ENCODE peak calls at places on chromosome 3, in seven cellular contexts. M is GM13977, B is progenitor cell of endocrine pancreas, R is uterus, N is fibroblast of pulmonary artery, O is IMR-90, J is suprapubic skin. G is an unnamed sample.

GRCh38 chr3:113183748-113184661 is 27.4 kb upstream of the BOC start:
- DNase-seq in B (no peak), M (no peak), J (no peak), N (peak; percentile 35), O (peak; percentile 34), R (no peak), G (no peak)

GRCh38 chr3:153052096-153052460 is 109.9 kb upstream of the RAP2B start:
- DNase-seq in R (peak; percentile 50), M (no peak), O (peak; percentile 95), B (no peak), N (peak; percentile 90), J (no peak), G (no peak)

GRCh38 chr3:12986986-12987385 is 86.2 kb downstream of the IQSEC1 start:
- DNase-seq in M (no peak), O (no peak), N (no peak), B (no peak), R (no peak), J (no peak), G (no peak)

GRCh38 chr3:177647876-177648275 is 450.6 kb upstream of the TBL1XR1 start:
- DNase-seq in R (no peak), M (no peak), N (no peak), O (no peak), B (no peak), J (no peak), G (no peak)

GRCh38 chr3:154758109-154758868 is 321.8 kb upstream of the MME start:
- DNase-seq in O (peak; percentile 70), J (no peak), R (no peak), N (peak; percentile 62), B (no peak), M (no peak), G (no peak)

GRCh38 chr3:178127221-178127620 is 409.0 kb upstream of the KCNMB2 start:
- DNase-seq in M (no peak), J (peak; percentile 76), N (no peak), O (no peak), R (no peak), B (no peak), G (no peak)

GRCh38 chr3:131349946-131350347 is 31.6 kb upstream of the NUDT16 start:
- DNase-seq in N (peak; percentile 48), B (no peak), J (no peak), R (no peak), M (no peak), O (peak; percentile 70), G (no peak)

GRCh38 chr3:171333784-171334464 is 126.3 kb downstream of the TNIK start:
- DNase-seq in O (no peak), N (peak; percentile 57), R (no peak), J (no peak), M (no peak), B (no peak), G (no peak)

GRCh38 chr3:30448946-30449686 is 157.3 kb upstream of the TGFBR2 start:
- DNase-seq in B (no peak), J (no peak), M (no peak), O (no peak), R (no peak), N (no peak), G (no peak)

GRCh38 chr3:152071924-152072323 is 196.8 kb upstream of the MBNL1 start:
- DNase-seq in M (peak; percentile 35), O (peak; percentile 70), B (no peak), J (no peak), R (no peak), N (peak; percentile 82), G (no peak)

GRCh38 chr3:165529451-165529850 is 307.8 kb downstream of the BCHE start:
- DNase-seq in R (no peak), B (no peak), O (no peak), J (no peak), M (no peak), N (no peak), G (no peak)

GRCh38 chr3:14278799-14279705 is 100.4 kb downstream of the LSM3 start:
- DNase-seq in B (no peak), R (no peak), J (no peak), N (peak; percentile 13), M (no peak), O (no peak), G (no peak)

GRCh38 chr3:15330031-15330596 is 2.3 kb downstream of the SH3BP5 start:
- DNase-seq in N (peak; percentile 81), J (peak; percentile 88), R (peak; percentile 93), M (no peak), O (peak; percentile 75), B (no peak), G (no peak)

GRCh38 chr3:188174309-188175044 is 20.5 kb downstream of the LPP start:
- DNase-seq in O (no peak), M (no peak), R (peak; percentile 12), N (no peak), J (no peak), B (no peak), G (no peak)

GRCh38 chr3:15204005-15204404 is 2.0 kb upstream of the CAPN7 start:
- DNase-seq in M (no peak), B (no peak), J (no peak), R (no peak), N (no peak), O (peak; percentile 43), G (no peak)

GRCh38 chr3:63588897-63589296 is 63.6 kb upstream of the SNTN start:
- DNase-seq in B (no peak), R (no peak), J (no peak), M (no peak), N (no peak), O (no peak), G (no peak)

GRCh38 chr3:55272031-55272645 is 215.0 kb downstream of the WNT5A start:
- DNase-seq in O (peak; percentile 34), J (no peak), N (no peak), B (no peak), R (no peak), M (no peak), G (no peak)

GRCh38 chr3:77326586-77326985 is 286.7 kb downstream of the ROBO2 start:
- DNase-seq in J (no peak), R (no peak), N (no peak), B (no peak), M (no peak), O (no peak), G (no peak)

GRCh38 chr3:67109651-67110204 is 111.6 kb downstream of the KBTBD8 start:
- DNase-seq in B (no peak), M (peak; percentile 8), N (peak; percentile 79), J (no peak), R (no peak), O (peak; percentile 85), G (no peak)

GRCh38 chr3:40333852-40334251 is 24.3 kb downstream of the EIF1B start:
- DNase-seq in B (no peak), J (no peak), M (no peak), N (no peak), O (no peak), R (no peak), G (no peak)

GRCh38 chr3:122916084-122916483 is 111.5 kb downstream of the SEMA5B start:
- DNase-seq in R (no peak), O (no peak), M (peak; percentile 17), B (no peak), J (no peak), N (no peak), G (no peak)

GRCh38 chr3:88059380-88060160 is 515 bp downstream of the ZNF654 start:
- DNase-seq in N (no peak), R (no peak), M (peak; percentile 13), J (no peak), B (no peak), O (no peak), G (no peak)

DNA sequence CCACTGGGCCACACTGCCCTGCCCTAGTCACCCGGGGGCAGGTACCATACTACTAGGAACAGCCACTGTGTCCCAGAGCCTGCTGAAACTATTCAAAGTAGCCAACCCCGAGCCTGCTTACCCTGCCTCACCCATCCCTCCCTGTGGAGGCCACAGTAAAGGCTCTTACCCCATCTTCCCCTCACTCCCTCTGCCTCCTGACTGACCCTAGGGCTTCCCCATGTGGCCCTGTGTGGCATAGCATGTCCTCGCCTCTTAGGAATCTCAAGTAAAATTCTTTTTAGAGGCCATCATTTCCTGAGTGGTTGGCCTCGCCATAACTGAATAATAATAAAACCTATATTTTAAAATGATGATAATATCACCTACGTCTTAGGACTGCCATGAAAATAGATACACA is 112.2 kb upstream of the SLC6A11 start:
- DNase-seq in R (no peak), B (no peak), N (peak; percentile 16), O (peak; percentile 23), M (no peak), J (no peak), G (no peak)
- TF ChIP-seq CTCF in R (no peak), B (peak; percentile 44), N (peak; percentile 11), O (peak; percentile 25), M (peak; percentile 21), J (no peak), G (peak; percentile 62)

GRCh38 chr3:146163584-146163983 is 2.6 kb upstream of the PLOD2 start:
- DNase-seq in B (no peak), R (no peak), O (peak; percentile 94), N (peak; percentile 97), J (no peak), M (no peak), G (no peak)
- TF ChIP-seq CTCF in B (no peak), R (no peak), O (peak; percentile 30), N (peak; percentile 33), J (no peak), M (no peak), G (peak; percentile 42)

GRCh38 chr3:192915306-192915705 is 2.4 kb downstream of the MB21D2 start:
- DNase-seq in B (no peak), R (no peak), J (no peak), N (peak; percentile 59), O (peak; percentile 68), M (peak; percentile 48), G (no peak)
- TF ChIP-seq CTCF in B (no peak), R (no peak), J (no peak), N (peak; percentile 34), O (peak; percentile 41), M (peak; percentile 59), G (peak; percentile 32)

DNA sequence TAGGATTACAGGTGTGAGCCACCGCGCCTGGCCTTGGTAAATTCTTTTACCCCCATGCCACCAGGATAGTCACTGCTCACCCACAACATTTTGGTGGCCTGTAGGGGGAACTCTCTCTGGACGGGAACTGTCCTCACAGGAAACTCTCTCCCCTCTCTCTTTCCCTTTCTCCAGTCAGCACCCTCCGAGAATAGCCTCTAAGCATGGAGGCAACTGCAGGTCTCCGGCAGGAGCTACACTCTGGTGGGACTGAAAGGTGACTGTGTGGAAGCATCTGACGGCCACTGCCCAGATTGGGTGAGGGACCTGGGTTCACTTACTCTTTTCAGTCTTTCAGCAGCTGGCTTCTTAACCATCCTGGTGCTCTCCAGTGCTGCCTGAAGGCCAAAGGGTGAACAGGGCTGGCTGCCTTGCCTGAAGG is 21.3 kb downstream of the TRANK1 start:
- DNase-seq in B (no peak), N (no peak), O (no peak), M (no peak), J (no peak), R (no peak), G (no peak)
- TF ChIP-seq CTCF in B (no peak), N (no peak), O (no peak), M (no peak), J (no peak), R (no peak), G (no peak)

G was measured in type B pancreatic cell.